ENCODE peak calls at places on chromosomes 5 and 9, in seven cellular contexts. M, T, G, F, K, S and V are unnamed samples.

GRCh38 chr5:95861221-95861857 is 38.8 kb upstream of the GLRX start:
- DNase-seq in M (peak), T (peak), G (no peak), F (peak), K (peak), S (peak), V (peak)

GRCh38 chr9:89309166-89309565 is 1.8 kb upstream of the CKS2 start:
- DNase-seq in M (no peak), T (no peak), G (no peak), F (no peak), K (no peak), S (no peak), V (no peak)

GRCh38 chr5:89342106-89342876 is 459.3 kb upstream of the MEF2C start:
- DNase-seq in M (no peak), T (no peak), G (no peak), F (no peak), K (no peak), S (no peak), V (no peak)

GRCh38 chr5:137659209-137659608 is 76.7 kb downstream of the KLHL3 start:
- DNase-seq in M (no peak), T (no peak), G (no peak), F (no peak), K (no peak), S (no peak), V (no peak)

GRCh38 chr5:122007445-122008010 is 45.8 kb downstream of the SRFBP1 start:
- DNase-seq in M (no peak), T (no peak), G (no peak), F (no peak), K (no peak), S (no peak), V (no peak)

GRCh38 chr5:98827161-98827560 is 53.7 kb downstream of the RGMB start:
- DNase-seq in M (no peak), T (no peak), G (peak), F (peak), K (peak), S (no peak), V (no peak)

GRCh38 chr9:130997925-130998595 is 10.9 kb upstream of the LAMC3 start:
- DNase-seq in M (peak), T (peak), G (peak), F (peak), K (peak), S (peak), V (peak)

GRCh38 chr9:12875216-12875615 is 100.4 kb downstream of the LURAP1L start:
- DNase-seq in M (no peak), T (no peak), G (no peak), F (no peak), K (no peak), S (no peak), V (no peak)

GRCh38 chr5:40679071-40679997 is at the start of gene PTGER4:
- DNase-seq in M (peak), T (peak), G (peak), F (peak), K (peak), S (peak), V (peak)

GRCh38 chr9:109730228-109730627 is 49.8 kb upstream of the PALM2AKAP2 start:
- DNase-seq in M (no peak), T (no peak), G (no peak), F (no peak), K (no peak), S (peak), V (no peak)

GRCh38 chr9:8961186-8961666 is 1161.6 kb upstream of the DMAC1 start:
- DNase-seq in M (peak), T (no peak), G (no peak), F (peak), K (no peak), S (no peak), V (peak)

GRCh38 chr9:137384116-137384756 is 38.7 kb downstream of the EXD3 start:
- DNase-seq in M (peak), T (no peak), G (no peak), F (no peak), K (no peak), S (peak), V (no peak)

GRCh38 chr5:109080896-109081295 is 328.9 kb downstream of the PJA2 start:
- DNase-seq in M (no peak), T (no peak), G (no peak), F (no peak), K (no peak), S (no peak), V (no peak)

GRCh38 chr9:89044881-89045280 is 53.6 kb downstream of the S1PR3 start:
- DNase-seq in M (no peak), T (no peak), G (no peak), F (no peak), K (no peak), S (no peak), V (no peak)

GRCh38 chr5:53603009-53603687 is 42.7 kb downstream of the NDUFS4 start:
- DNase-seq in M (peak), T (no peak), G (no peak), F (no peak), K (no peak), S (no peak), V (no peak)

GRCh38 chr9:3118081-3118480 is 274.2 kb upstream of the PUM3 start:
- DNase-seq in M (no peak), T (no peak), G (no peak), F (no peak), K (no peak), S (no peak), V (no peak)

GRCh38 chr9:108850293-108850897 is 5.4 kb downstream of the ACTL7B start:
- DNase-seq in M (no peak), T (peak), G (peak), F (no peak), K (no peak), S (no peak), V (no peak)

GRCh38 chr5:145853952-145854351 is 18.8 kb upstream of the PRELID2 start:
- DNase-seq in M (no peak), T (no peak), G (no peak), F (no peak), K (no peak), S (no peak), V (no peak)

DNA sequence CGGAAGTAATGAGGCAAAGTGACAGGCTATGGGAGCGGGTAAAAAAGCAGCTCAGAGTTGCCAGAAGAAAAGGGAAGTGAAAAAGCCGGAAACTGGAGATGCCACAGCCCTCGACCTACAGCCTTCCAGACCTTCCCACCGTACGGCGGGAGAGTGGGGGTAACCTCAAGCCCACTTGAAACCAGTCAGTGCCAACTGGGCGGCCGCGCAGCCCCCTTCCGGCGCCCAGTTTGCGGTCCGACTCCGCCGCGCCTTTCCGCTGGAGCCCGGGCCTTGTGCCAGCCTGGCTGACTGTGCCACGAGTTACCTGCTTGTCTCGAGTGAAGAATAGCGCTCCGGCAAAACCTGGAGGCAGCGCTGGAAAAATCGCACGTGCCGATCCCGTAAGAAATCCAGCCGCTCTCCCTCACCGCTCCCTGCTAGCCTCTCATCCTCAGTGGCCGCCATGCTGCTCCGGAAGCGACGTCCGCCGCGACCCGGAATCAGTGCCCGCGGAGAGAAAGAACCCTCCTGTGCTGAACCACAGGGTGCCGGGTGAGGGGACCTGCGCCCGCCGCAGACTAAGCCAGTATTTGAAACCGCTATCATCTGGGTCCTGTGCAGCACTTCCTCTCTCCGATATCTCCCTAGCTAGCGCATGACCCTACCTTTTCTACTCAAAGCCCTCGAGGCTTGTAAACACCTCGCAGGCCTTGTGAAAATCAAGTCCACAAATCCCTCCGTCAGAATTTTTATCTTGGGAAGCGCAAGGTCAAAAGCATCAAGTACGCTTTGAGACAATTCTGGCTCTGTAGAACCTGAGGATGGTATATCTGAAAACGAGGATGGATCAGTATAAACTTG is at the start of gene PGGT1B:
- DNase-seq in M (peak), T (peak), G (peak), F (peak), K (peak), S (peak), V (peak)
- TF ChIP-seq POLR2A in M (peak), T (peak), G (peak), F (peak), K (peak), S (no peak), V (no peak)

DNA sequence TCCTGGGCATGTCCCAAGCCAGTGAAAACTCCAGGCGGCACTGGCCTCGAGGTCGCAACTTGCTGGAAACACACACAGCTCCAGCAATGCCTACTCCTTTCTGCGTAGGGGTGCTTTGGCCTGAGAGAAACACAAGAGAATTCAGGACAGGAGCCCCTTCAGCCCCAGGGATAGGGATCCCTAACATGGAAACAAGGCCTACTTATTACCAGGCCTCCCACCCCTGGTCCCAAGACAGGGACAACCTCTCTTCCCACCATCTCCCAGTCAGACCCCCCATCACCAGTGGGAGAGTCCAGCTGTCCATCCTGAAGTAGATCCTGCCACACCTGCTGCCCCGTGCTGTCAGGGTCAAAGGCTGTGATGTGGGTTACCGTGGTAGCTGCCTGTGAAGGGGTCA is 7.8 kb downstream of the CREB3 start:
- DNase-seq in M (no peak), T (no peak), G (no peak), F (no peak), K (no peak), S (no peak), V (no peak)
- TF ChIP-seq POLR2A in M (no peak), T (no peak), G (no peak), F (no peak), K (no peak), S (no peak), V (no peak)

GRCh38 chr5:113378486-113378885 is 56.3 kb downstream of the TSSK1B start:
- DNase-seq in M (no peak), T (no peak), G (no peak), F (no peak), K (no peak), S (no peak), V (no peak)
- TF ChIP-seq POLR2A in M (no peak), T (no peak), G (no peak), F (no peak), K (no peak), S (no peak), V (no peak)

GRCh38 chr5:80198399-80198798 is 57.4 kb downstream of the SERINC5 start:
- DNase-seq in M (peak), T (no peak), G (no peak), F (no peak), K (no peak), S (peak), V (peak)
- TF ChIP-seq POLR2A in M (no peak), T (no peak), G (no peak), F (no peak), K (no peak), S (no peak), V (peak)

GRCh38 chr9:91422832-91423711 is 560 bp downstream of the NFIL3 start:
- DNase-seq in M (peak), T (peak), G (peak), F (peak), K (peak), S (peak), V (peak)
- TF ChIP-seq POLR2A in M (peak), T (no peak), G (peak), F (peak), K (no peak), S (no peak), V (peak)